ENCODE peak calls at places on chromosomes 7 and 10, in six cellular contexts. I, W, B, N, C and P are unnamed samples.

GRCh38 chr7:107501593-107501992 is 31.7 kb downstream of the GPR22 start:
- DNase-seq in I (no peak), W (peak; percentile 41), B (no peak), N (peak; percentile 73), C (no peak), P (no peak)

GRCh38 chr7:26321440-26321839 is 29.8 kb downstream of the SNX10 start:
- DNase-seq in I (no peak), W (peak; percentile 5), B (no peak), N (peak; percentile 45), C (no peak), P (no peak)

GRCh38 chr7:150410680-150411346 is 31.7 kb downstream of the ZNF775 start:
- DNase-seq in I (no peak), W (no peak), B (no peak), N (no peak), C (no peak), P (no peak)

GRCh38 chr7:70570029-70570428 is 561.9 kb upstream of the GALNT17 start:
- DNase-seq in I (no peak), W (no peak), B (no peak), N (peak; percentile 66), C (no peak), P (no peak)

GRCh38 chr10:49558194-49558593 is 19.3 kb upstream of the ERCC6 start:
- DNase-seq in I (no peak), W (no peak), B (no peak), N (peak; percentile 43), C (no peak), P (no peak)

GRCh38 chr7:92244803-92245486 is 769 bp downstream of the KRIT1 start:
- DNase-seq in I (no peak), W (peak; percentile 11), B (no peak), N (no peak), C (no peak), P (no peak)

GRCh38 chr10:48605786-48606529 is 1.1 kb upstream of the ARHGAP22 start:
- DNase-seq in I (no peak), W (peak; percentile 12), B (no peak), N (no peak), C (no peak), P (no peak)

GRCh38 chr7:67564978-67565377 is 568.3 kb downstream of the TYW1 start:
- DNase-seq in I (no peak), W (no peak), B (no peak), N (no peak), C (no peak), P (no peak)

GRCh38 chr7:150620617-150621371 is 11.4 kb downstream of the GIMAP6 start:
- DNase-seq in I (no peak), W (no peak), B (no peak), N (no peak), C (no peak), P (no peak)

GRCh38 chr7:86644282-86645173 is 819 bp downstream of the GRM3 start:
- DNase-seq in I (no peak), W (no peak), B (no peak), N (no peak), C (no peak), P (no peak)

GRCh38 chr7:141463986-141464385 is 87.2 kb upstream of the AGK start:
- DNase-seq in I (no peak), W (no peak), B (no peak), N (no peak), C (no peak), P (no peak)

GRCh38 chr7:113267271-113267670 is 148.9 kb upstream of the SMIM30 start:
- DNase-seq in I (no peak), W (peak; percentile 3), B (no peak), N (peak; percentile 2), C (no peak), P (no peak)

GRCh38 chr10:95789928-95790327 is 34.0 kb downstream of the ENTPD1 start:
- DNase-seq in I (no peak), W (no peak), B (no peak), N (no peak), C (no peak), P (no peak)

GRCh38 chr7:93205046-93205445 is 21.2 kb downstream of the HEPACAM2 start:
- DNase-seq in I (no peak), W (no peak), B (no peak), N (no peak), C (no peak), P (no peak)

GRCh38 chr10:101710064-101710695 is 15.2 kb upstream of the FBXW4 start:
- DNase-seq in I (no peak), W (no peak), B (no peak), N (no peak), C (no peak), P (no peak)

GRCh38 chr10:129448539-129448938 is 18.5 kb upstream of the MGMT start:
- DNase-seq in I (no peak), W (no peak), B (no peak), N (no peak), C (no peak), P (no peak)

GRCh38 chr10:693506-693905 is 4.0 kb upstream of the DIP2C start:
- DNase-seq in I (no peak), W (peak; percentile 56), B (no peak), N (peak; percentile 39), C (no peak), P (no peak)

GRCh38 chr10:99888623-99889022 is 106.2 kb downstream of the ABCC2 start:
- DNase-seq in I (no peak), W (peak; percentile 51), B (no peak), N (no peak), C (no peak), P (no peak)

GRCh38 chr7:105429746-105430612 is 41.3 kb upstream of the SRPK2 start:
- DNase-seq in I (peak; percentile 27), W (peak; percentile 48), B (no peak), N (peak; percentile 70), C (no peak), P (peak; percentile 20)

GRCh38 chr7:49483142-49483541 is 290.3 kb upstream of the VWC2 start:
- DNase-seq in I (no peak), W (no peak), B (no peak), N (peak; percentile 19), C (no peak), P (no peak)

GRCh38 chr10:120480065-120480600 is 23.1 kb downstream of the PLPP4 start:
- DNase-seq in I (no peak), W (no peak), B (no peak), N (no peak), C (no peak), P (no peak)

GRCh38 chr10:104253576-104254410 is 899 bp upstream of the GSTO1 start:
- DNase-seq in I (no peak), W (peak; percentile 48), B (no peak), N (no peak), C (no peak), P (no peak)

GRCh38 chr7:7883394-7883793 is 85.2 kb upstream of the GLCCI1 start:
- DNase-seq in I (no peak), W (no peak), B (no peak), N (no peak), C (no peak), P (no peak)

GRCh38 chr7:114484226-114484625 is 69.6 kb downstream of the FOXP2 start:
- DNase-seq in I (no peak), W (no peak), B (no peak), N (no peak), C (no peak), P (no peak)

GRCh38 chr7:43487731-43488073 is 95.2 kb upstream of the STK17A start:
- DNase-seq in I (no peak), W (no peak), B (no peak), N (no peak), C (no peak), P (no peak)

GRCh38 chr7:97004931-97005763 is at the start of gene DLX6:
- DNase-seq in I (no peak), W (peak; percentile 16), B (no peak), N (peak; percentile 37), C (peak; percentile 79), P (peak; percentile 61)

GRCh38 chr10:5545778-5546710 is 21.3 kb downstream of the CALML3 start:
- DNase-seq in I (no peak), W (peak; percentile 78), B (no peak), N (peak; percentile 85), C (peak; percentile 21), P (no peak)

GRCh38 chr10:33434948-33435347 is 100.5 kb upstream of the NRP1 start:
- DNase-seq in I (no peak), W (no peak), B (no peak), N (no peak), C (no peak), P (no peak)